ENCODE peak calls at places on chromosomes 4 and X, in six cellular contexts. H, A, K, D, T and F are unnamed samples.

GRCh38 chrX:15142084-15142715 is 127.7 kb downstream of the ASB9 start:
- DNase-seq in D (no peak), K (no peak), A (no peak), H (no peak), T (peak), F (no peak)

GRCh38 chr4:15374697-15375096 is 53.1 kb upstream of the C1QTNF7 start:
- DNase-seq in D (no peak), H (no peak), T (no peak), K (no peak), A (no peak), F (no peak)

GRCh38 chrX:106263817-106264216 is 95.7 kb downstream of the PWWP3B start:
- DNase-seq in A (no peak), H (no peak), K (no peak), T (peak), D (no peak), F (no peak)

GRCh38 chr4:73669410-73670183 is 49.4 kb upstream of the RASSF6 start:
- DNase-seq in K (no peak), H (peak), T (no peak), A (no peak), D (no peak), F (no peak)

GRCh38 chr4:123297836-123298235 is 98.8 kb upstream of the SPRY1 start:
- DNase-seq in T (no peak), H (no peak), K (no peak), D (no peak), A (no peak), F (no peak)

GRCh38 chrX:130771230-130771629 is 131.8 kb downstream of the ENOX2 start:
- DNase-seq in K (no peak), D (no peak), H (no peak), T (no peak), A (no peak), F (no peak)

GRCh38 chrX:47595701-47596655 is 13.7 kb downstream of the TIMP1 start:
- DNase-seq in K (no peak), D (no peak), A (no peak), H (peak), T (no peak), F (no peak)

GRCh38 chr4:47373174-47373573 is 90.3 kb downstream of the COMMD8 start:
- DNase-seq in A (no peak), T (no peak), K (no peak), H (no peak), D (no peak), F (no peak)

GRCh38 chr4:168711197-168712120 is 214.6 kb downstream of the PALLD start:
- DNase-seq in H (peak), T (no peak), A (no peak), D (no peak), K (no peak), F (no peak)

GRCh38 chr4:77187231-77187630 is 30.2 kb downstream of the CCNG2 start:
- DNase-seq in T (no peak), H (no peak), D (no peak), K (no peak), A (no peak), F (no peak)

GRCh38 chr4:61493470-61493869 is 293.3 kb downstream of the ADGRL3 start:
- DNase-seq in A (no peak), H (no peak), K (no peak), T (no peak), D (no peak), F (no peak)

GRCh38 chrX:41723305-41723704 is 676 bp upstream of the GPR82 start:
- DNase-seq in T (no peak), K (no peak), H (peak), A (no peak), D (no peak), F (no peak)

GRCh38 chr4:90833698-90834097 is 706.5 kb downstream of the CCSER1 start:
- DNase-seq in D (no peak), T (no peak), H (no peak), K (no peak), A (no peak), F (no peak)

GRCh38 chr4:128653514-128654420 is 155.7 kb upstream of the JADE1 start:
- DNase-seq in H (peak), D (peak), A (no peak), K (no peak), T (no peak), F (no peak)

GRCh38 chrX:2707334-2707760 is 16.3 kb downstream of the CD99 start:
- DNase-seq in T (peak), K (peak), D (peak), H (peak), A (peak), F (peak)

GRCh38 chrX:9337056-9337455 is 127.8 kb upstream of the TBL1X start:
- DNase-seq in H (peak), D (no peak), T (no peak), A (no peak), K (no peak), F (no peak)

GRCh38 chr4:708631-708933 is 3.0 kb downstream of the PCGF3 start:
- DNase-seq in A (no peak), T (no peak), K (no peak), D (no peak), H (no peak), F (no peak)

GRCh38 chrX:45850775-45851433 is 650.2 kb upstream of the DIPK2B start:
- DNase-seq in K (no peak), H (peak), A (no peak), T (peak), D (no peak), F (no peak)

GRCh38 chr4:100042235-100042634 is 92.2 kb upstream of the H2AZ1 start:
- DNase-seq in H (peak), T (peak), K (no peak), A (no peak), D (no peak), F (no peak)

GRCh38 chrX:136076942-136077341 is 70.4 kb upstream of the FHL1 start:
- DNase-seq in H (no peak), K (no peak), T (no peak), A (no peak), D (no peak), F (no peak)

GRCh38 chr4:163680390-163681098 is 186.1 kb downstream of the TMA16 start:
- DNase-seq in T (no peak), D (no peak), H (no peak), A (no peak), K (no peak), F (no peak)